ENCODE peak calls at places on chromosomes 12 and 14, in eight cellular contexts. One of them, this sample, is unnamed.

GRCh38 chr14:93263416-93263815 is 56.4 kb downstream of the UBR7 start:
- DNase-seq in thyroid gland: no peak
- DNase-seq in heart left ventricle: no peak
- DNase-seq in esophagus squamous epithelium: no peak
- DNase-seq in right lobe of liver: no peak
- DNase-seq in psoas muscle: no peak
- DNase-seq in PC-9: no peak
- DNase-seq in testis: no peak
- DNase-seq in this sample: no peak

GRCh38 chr12:8950702-8951478 is 1.4 kb upstream of the M6PR start:
- DNase-seq in thyroid gland: no peak
- DNase-seq in heart left ventricle: no peak
- DNase-seq in esophagus squamous epithelium: no peak
- DNase-seq in right lobe of liver: no peak
- DNase-seq in psoas muscle: no peak
- DNase-seq in PC-9: no peak
- DNase-seq in testis: no peak
- DNase-seq in this sample: no peak

GRCh38 chr12:71873821-71874220 is 34.3 kb downstream of the TBC1D15 start:
- DNase-seq in thyroid gland: no peak
- DNase-seq in heart left ventricle: no peak
- DNase-seq in esophagus squamous epithelium: no peak
- DNase-seq in right lobe of liver: no peak
- DNase-seq in psoas muscle: no peak
- DNase-seq in PC-9: no peak
- DNase-seq in testis: no peak
- DNase-seq in this sample: no peak

GRCh38 chr12:42129595-42130204 is 15.0 kb downstream of the GXYLT1 start:
- DNase-seq in thyroid gland: peak; percentile 48
- DNase-seq in heart left ventricle: peak; percentile 17
- DNase-seq in esophagus squamous epithelium: no peak
- DNase-seq in right lobe of liver: no peak
- DNase-seq in psoas muscle: no peak
- DNase-seq in PC-9: peak; percentile 41
- DNase-seq in testis: peak; percentile 54
- DNase-seq in this sample: no peak

GRCh38 chr12:119182701-119183493 is 4.2 kb downstream of the HSPB8 start:
- DNase-seq in thyroid gland: peak; percentile 67
- DNase-seq in heart left ventricle: peak; percentile 38
- DNase-seq in esophagus squamous epithelium: no peak
- DNase-seq in right lobe of liver: no peak
- DNase-seq in psoas muscle: no peak
- DNase-seq in PC-9: no peak
- DNase-seq in testis: no peak
- DNase-seq in this sample: no peak

GRCh38 chr14:36619853-36620252 is 37.4 kb upstream of the NKX2-8 start:
- DNase-seq in thyroid gland: no peak
- DNase-seq in heart left ventricle: no peak
- DNase-seq in esophagus squamous epithelium: no peak
- DNase-seq in right lobe of liver: no peak
- DNase-seq in psoas muscle: no peak
- DNase-seq in PC-9: no peak
- DNase-seq in testis: no peak
- DNase-seq in this sample: no peak

GRCh38 chr12:52149182-52149641 is 42.6 kb downstream of the KRT80 start:
- DNase-seq in thyroid gland: peak; percentile 26
- DNase-seq in heart left ventricle: no peak
- DNase-seq in esophagus squamous epithelium: no peak
- DNase-seq in right lobe of liver: no peak
- DNase-seq in psoas muscle: no peak
- DNase-seq in PC-9: no peak
- DNase-seq in testis: no peak
- DNase-seq in this sample: no peak

GRCh38 chr14:101843665-101844064 is 82.2 kb downstream of the PPP2R5C start:
- DNase-seq in thyroid gland: no peak
- DNase-seq in heart left ventricle: no peak
- DNase-seq in esophagus squamous epithelium: no peak
- DNase-seq in right lobe of liver: no peak
- DNase-seq in psoas muscle: no peak
- DNase-seq in PC-9: peak; percentile 17
- DNase-seq in testis: no peak
- DNase-seq in this sample: no peak

GRCh38 chr14:75595211-75595610 is 16.8 kb downstream of the FLVCR2 start:
- DNase-seq in thyroid gland: no peak
- DNase-seq in heart left ventricle: no peak
- DNase-seq in esophagus squamous epithelium: no peak
- DNase-seq in right lobe of liver: no peak
- DNase-seq in psoas muscle: no peak
- DNase-seq in PC-9: no peak
- DNase-seq in testis: no peak
- DNase-seq in this sample: no peak

GRCh38 chr12:442235-442884 is 17.4 kb upstream of the B4GALNT3 start:
- DNase-seq in thyroid gland: peak; percentile 50
- DNase-seq in heart left ventricle: peak; percentile 24
- DNase-seq in esophagus squamous epithelium: no peak
- DNase-seq in right lobe of liver: no peak
- DNase-seq in psoas muscle: no peak
- DNase-seq in PC-9: peak; percentile 60
- DNase-seq in testis: peak; percentile 72
- DNase-seq in this sample: no peak

GRCh38 chr14:92507174-92507768 is 6.3 kb upstream of the RIN3 start:
- DNase-seq in thyroid gland: no peak
- DNase-seq in heart left ventricle: no peak
- DNase-seq in esophagus squamous epithelium: no peak
- DNase-seq in right lobe of liver: no peak
- DNase-seq in psoas muscle: no peak
- DNase-seq in PC-9: peak; percentile 72
- DNase-seq in testis: no peak
- DNase-seq in this sample: peak; percentile 85

GRCh38 chr14:55212611-55213010 is 21.2 kb upstream of the DLGAP5 start:
- DNase-seq in thyroid gland: no peak
- DNase-seq in heart left ventricle: no peak
- DNase-seq in esophagus squamous epithelium: no peak
- DNase-seq in right lobe of liver: no peak
- DNase-seq in psoas muscle: no peak
- DNase-seq in PC-9: no peak
- DNase-seq in testis: no peak
- DNase-seq in this sample: no peak

GRCh38 chr14:32941668-32942065 is 3.0 kb downstream of the NPAS3 start:
- DNase-seq in thyroid gland: no peak
- DNase-seq in heart left ventricle: no peak
- DNase-seq in esophagus squamous epithelium: no peak
- DNase-seq in right lobe of liver: no peak
- DNase-seq in psoas muscle: no peak
- DNase-seq in PC-9: no peak
- DNase-seq in testis: no peak
- DNase-seq in this sample: no peak

GRCh38 chr12:18462437-18462836 is 201.1 kb downstream of the PIK3C2G start:
- DNase-seq in thyroid gland: peak; percentile 29
- DNase-seq in heart left ventricle: peak; percentile 7
- DNase-seq in esophagus squamous epithelium: no peak
- DNase-seq in right lobe of liver: no peak
- DNase-seq in psoas muscle: no peak
- DNase-seq in PC-9: no peak
- DNase-seq in testis: no peak
- DNase-seq in this sample: no peak

GRCh38 chr14:64060648-64061096 is 207.9 kb downstream of the SYNE2 start:
- DNase-seq in thyroid gland: no peak
- DNase-seq in heart left ventricle: no peak
- DNase-seq in esophagus squamous epithelium: no peak
- DNase-seq in right lobe of liver: peak; percentile 35
- DNase-seq in psoas muscle: no peak
- DNase-seq in PC-9: peak; percentile 11
- DNase-seq in testis: peak; percentile 49
- DNase-seq in this sample: no peak

GRCh38 chr12:64674367-64674922 is 64.2 kb downstream of the RASSF3 start:
- DNase-seq in thyroid gland: no peak
- DNase-seq in heart left ventricle: no peak
- DNase-seq in esophagus squamous epithelium: no peak
- DNase-seq in right lobe of liver: no peak
- DNase-seq in psoas muscle: no peak
- DNase-seq in PC-9: no peak
- DNase-seq in testis: no peak
- DNase-seq in this sample: no peak

GRCh38 chr12:15599266-15600037 is 189.7 kb downstream of the EPS8 start:
- DNase-seq in thyroid gland: peak; percentile 78
- DNase-seq in heart left ventricle: peak; percentile 65
- DNase-seq in esophagus squamous epithelium: no peak
- DNase-seq in right lobe of liver: no peak
- DNase-seq in psoas muscle: no peak
- DNase-seq in PC-9: no peak
- DNase-seq in testis: peak; percentile 66
- DNase-seq in this sample: no peak

GRCh38 chr14:95106966-95107365 is 50.4 kb downstream of the DICER1 start:
- DNase-seq in thyroid gland: no peak
- DNase-seq in heart left ventricle: no peak
- DNase-seq in esophagus squamous epithelium: no peak
- DNase-seq in right lobe of liver: no peak
- DNase-seq in psoas muscle: no peak
- DNase-seq in PC-9: no peak
- DNase-seq in testis: no peak
- DNase-seq in this sample: no peak

GRCh38 chr14:105855893-105856675 is 329.7 kb downstream of the TMEM121 start:
- DNase-seq in thyroid gland: no peak
- DNase-seq in heart left ventricle: no peak
- DNase-seq in esophagus squamous epithelium: no peak
- DNase-seq in right lobe of liver: no peak
- DNase-seq in psoas muscle: no peak
- DNase-seq in PC-9: no peak
- DNase-seq in testis: peak; percentile 8
- DNase-seq in this sample: peak; percentile 60

GRCh38 chr14:105856676-105857222 is 330.4 kb downstream of the TMEM121 start:
- DNase-seq in thyroid gland: no peak
- DNase-seq in heart left ventricle: no peak
- DNase-seq in esophagus squamous epithelium: no peak
- DNase-seq in right lobe of liver: no peak
- DNase-seq in psoas muscle: no peak
- DNase-seq in PC-9: no peak
- DNase-seq in testis: peak; percentile 6
- DNase-seq in this sample: no peak

GRCh38 chr14:105853907-105854599 is 327.7 kb downstream of the TMEM121 start:
- DNase-seq in thyroid gland: no peak
- DNase-seq in heart left ventricle: no peak
- DNase-seq in esophagus squamous epithelium: no peak
- DNase-seq in right lobe of liver: peak; percentile 15
- DNase-seq in psoas muscle: no peak
- DNase-seq in PC-9: no peak
- DNase-seq in testis: peak; percentile 10
- DNase-seq in this sample: no peak

GRCh38 chr14:105854600-105855245 is 328.3 kb downstream of the TMEM121 start:
- DNase-seq in thyroid gland: no peak
- DNase-seq in heart left ventricle: no peak
- DNase-seq in esophagus squamous epithelium: no peak
- DNase-seq in right lobe of liver: no peak
- DNase-seq in psoas muscle: no peak
- DNase-seq in PC-9: no peak
- DNase-seq in testis: peak; percentile 4
- DNase-seq in this sample: no peak

GRCh38 chr14:105855246-105855892 is 329.0 kb downstream of the TMEM121 start:
- DNase-seq in thyroid gland: no peak
- DNase-seq in heart left ventricle: no peak
- DNase-seq in esophagus squamous epithelium: no peak
- DNase-seq in right lobe of liver: peak; percentile 13
- DNase-seq in psoas muscle: peak; percentile 43
- DNase-seq in PC-9: no peak
- DNase-seq in testis: peak; percentile 9
- DNase-seq in this sample: peak; percentile 60
- H3K9me3 ChIP-seq in thyroid gland: no peaks in the 10 kb centered on the region
- H3K9me3 ChIP-seq in heart left ventricle: no peaks in the 10 kb centered on the region
- H3K9me3 ChIP-seq in esophagus squamous epithelium: no peaks in the 10 kb centered on the region
- H3K9me3 ChIP-seq in right lobe of liver: no peaks in the 10 kb centered on the region
- H3K9me3 ChIP-seq in psoas muscle: no peaks in the 10 kb centered on the region
- H3K9me3 ChIP-seq in PC-9: no peaks in the 10 kb centered on the region
- H3K9me3 ChIP-seq in testis: no peaks in the 10 kb centered on the region
- H3K9me3 ChIP-seq in this sample: no peaks in the 10 kb centered on the region

GRCh38 chr12:81759215-81759991 is at the start of gene PPFIA2:
- DNase-seq in thyroid gland: no peak
- DNase-seq in heart left ventricle: peak; percentile 22
- DNase-seq in esophagus squamous epithelium: no peak
- DNase-seq in right lobe of liver: peak; percentile 20
- DNase-seq in psoas muscle: peak; percentile 52
- DNase-seq in PC-9: peak; percentile 2
- DNase-seq in testis: peak; percentile 49
- DNase-seq in this sample: peak; percentile 60
- H3K4me3 ChIP-seq in thyroid gland: no peak within 1 kb of the TSS
- H3K4me3 ChIP-seq in heart left ventricle: peak within 1 kb of the TSS; percentile 36
- H3K4me3 ChIP-seq in esophagus squamous epithelium: peak within 1 kb of the TSS; percentile 45
- H3K4me3 ChIP-seq in right lobe of liver: peak within 1 kb of the TSS; percentile 18
- H3K4me3 ChIP-seq in psoas muscle: peak within 1 kb of the TSS; percentile 66
- H3K4me3 ChIP-seq in PC-9: peak within 1 kb of the TSS; percentile 49
- H3K4me3 ChIP-seq in testis: peak within 1 kb of the TSS; percentile 63
- H3K4me3 ChIP-seq in this sample: peak within 1 kb of the TSS; percentile 46

DNA sequence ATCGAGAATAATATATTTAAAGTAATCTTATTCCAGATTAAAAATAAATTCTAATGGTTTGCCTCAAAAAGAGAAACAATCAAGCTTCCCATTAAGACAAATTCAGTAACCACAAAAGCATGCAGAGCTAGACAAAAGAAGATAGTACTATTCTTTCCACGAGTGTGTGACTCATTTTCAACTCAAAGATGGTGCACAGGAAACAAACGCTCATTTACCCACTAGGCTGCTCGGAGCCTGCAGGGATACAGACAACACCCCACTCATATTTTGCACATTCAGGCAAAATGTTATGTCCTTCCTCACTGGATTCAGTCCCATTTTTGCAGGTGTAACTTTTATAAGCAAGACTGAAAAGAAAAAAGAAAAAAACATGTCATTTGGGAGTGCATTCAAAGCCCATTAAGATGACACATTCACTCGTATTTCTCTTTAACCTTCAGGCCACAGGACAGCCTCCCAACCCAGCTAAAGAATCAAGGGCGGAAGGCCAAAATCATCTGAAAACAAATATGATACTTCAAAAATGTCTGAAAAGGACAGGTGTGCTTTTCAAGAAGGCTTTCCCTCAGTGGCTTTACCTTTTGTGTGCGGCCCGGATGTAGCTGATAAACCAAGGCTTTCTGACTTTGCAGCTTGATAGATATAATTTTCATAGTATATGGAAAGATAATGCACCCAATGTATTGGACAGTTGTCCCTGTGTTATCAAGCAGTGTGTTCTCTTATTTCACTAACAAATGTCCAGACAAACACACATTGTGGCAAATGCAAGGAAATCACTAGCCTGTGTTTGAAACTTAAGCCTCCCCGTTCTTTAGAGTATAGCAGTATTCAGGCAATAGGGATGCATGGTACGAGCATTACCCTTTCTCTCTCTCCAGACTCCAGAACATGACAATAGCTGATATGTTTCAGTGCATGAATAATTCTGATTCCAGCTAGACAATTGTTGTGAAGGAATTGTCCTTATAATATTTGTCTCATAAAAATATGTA is 147.7 kb upstream of the KRR1 start:
- DNase-seq in thyroid gland: no peak
- DNase-seq in heart left ventricle: no peak
- DNase-seq in esophagus squamous epithelium: no peak
- DNase-seq in right lobe of liver: no peak
- DNase-seq in psoas muscle: no peak
- DNase-seq in PC-9: peak; percentile 31
- DNase-seq in testis: no peak
- DNase-seq in this sample: no peak
- TF ChIP-seq CTCF in thyroid gland: no peak
- TF ChIP-seq CTCF in heart left ventricle: no peak
- TF ChIP-seq CTCF in esophagus squamous epithelium: peak; percentile 13
- TF ChIP-seq CTCF in right lobe of liver: no peak
- TF ChIP-seq CTCF in psoas muscle: no peak
- TF ChIP-seq CTCF in PC-9: no peak
- TF ChIP-seq CTCF in testis: no peak
- TF ChIP-seq CTCF in this sample: no peak

GRCh38 chr12:90211017-90211416 is 502.4 kb upstream of the ATP2B1 start:
- DNase-seq in thyroid gland: no peak
- DNase-seq in heart left ventricle: no peak
- DNase-seq in esophagus squamous epithelium: no peak
- DNase-seq in right lobe of liver: no peak
- DNase-seq in psoas muscle: no peak
- DNase-seq in PC-9: no peak
- DNase-seq in testis: no peak
- DNase-seq in this sample: no peak
- H3K9me3 ChIP-seq in thyroid gland: no peaks in the 10 kb centered on the region
- H3K9me3 ChIP-seq in heart left ventricle: no peaks in the 10 kb centered on the region
- H3K9me3 ChIP-seq in esophagus squamous epithelium: no peaks in the 10 kb centered on the region
- H3K9me3 ChIP-seq in right lobe of liver: no peaks in the 10 kb centered on the region
- H3K9me3 ChIP-seq in psoas muscle: peaks cover 6% of the 10 kb centered on the region
- H3K9me3 ChIP-seq in PC-9: peaks cover 5% of the 10 kb centered on the region
- H3K9me3 ChIP-seq in testis: no peaks in the 10 kb centered on the region
- H3K9me3 ChIP-seq in this sample: no peaks in the 10 kb centered on the region